ENCODE peak calls at places on chromosomes 11 and 22, in ten cellular contexts. One of them, this sample, is unnamed.
A peak's percentile ranks its signal among the peaks of the same experiment; 100 is the strongest.

GRCh38 chr22:36048911-36049677 is 20.5 kb upstream of the RBFOX2 start:
- DNase-seq in stimulated activated CD4-positive, alpha-beta T cell treated with anti-CD3 and anti-CD28 coated beads, Interleukin-2, amount 100 ng/mL, for 48 hours: no peak
- DNase-seq in AG04450: no peak
- DNase-seq in brain microvascular endothelial cell: peak; percentile 52
- DNase-seq in HAP-1: no peak
- DNase-seq in T-cell: no peak
- DNase-seq in stimulated activated naive CD8-positive, alpha-beta T cell treated with anti-CD3 and anti-CD28 coated beads, Interleukin-15, amount 100 ng/mL, for 72 hours: no peak
- DNase-seq in astrocyte of the spinal cord: no peak
- DNase-seq in COR-L47: no peak
- DNase-seq in activated CD4-positive, CD25-positive, alpha-beta regulatory T cell treated with anti-CD3 and anti-CD28 coated beads, Interleukin-2, amount 50 U/mL, for 16 hours: no peak
- DNase-seq in this sample: no peak

GRCh38 chr22:21764038-21764804 is 28.6 kb upstream of the YPEL1 start:
- DNase-seq in stimulated activated CD4-positive, alpha-beta T cell treated with anti-CD3 and anti-CD28 coated beads, Interleukin-2, amount 100 ng/mL, for 48 hours: no peak
- DNase-seq in AG04450: no peak
- DNase-seq in brain microvascular endothelial cell: no peak
- DNase-seq in HAP-1: no peak
- DNase-seq in T-cell: no peak
- DNase-seq in stimulated activated naive CD8-positive, alpha-beta T cell treated with anti-CD3 and anti-CD28 coated beads, Interleukin-15, amount 100 ng/mL, for 72 hours: no peak
- DNase-seq in astrocyte of the spinal cord: no peak
- DNase-seq in COR-L47: no peak
- DNase-seq in activated CD4-positive, CD25-positive, alpha-beta regulatory T cell treated with anti-CD3 and anti-CD28 coated beads, Interleukin-2, amount 50 U/mL, for 16 hours: no peak
- DNase-seq in this sample: no peak

GRCh38 chr22:20494978-20495860 is at the start of gene KLHL22:
- DNase-seq in stimulated activated CD4-positive, alpha-beta T cell treated with anti-CD3 and anti-CD28 coated beads, Interleukin-2, amount 100 ng/mL, for 48 hours: no peak
- DNase-seq in AG04450: no peak
- DNase-seq in brain microvascular endothelial cell: no peak
- DNase-seq in HAP-1: peak; percentile 17
- DNase-seq in T-cell: no peak
- DNase-seq in stimulated activated naive CD8-positive, alpha-beta T cell treated with anti-CD3 and anti-CD28 coated beads, Interleukin-15, amount 100 ng/mL, for 72 hours: peak; percentile 45
- DNase-seq in astrocyte of the spinal cord: peak; percentile 53
- DNase-seq in COR-L47: peak; percentile 42
- DNase-seq in activated CD4-positive, CD25-positive, alpha-beta regulatory T cell treated with anti-CD3 and anti-CD28 coated beads, Interleukin-2, amount 50 U/mL, for 16 hours: no peak
- DNase-seq in this sample: no peak

GRCh38 chr22:21102659-21103267 is 57.0 kb downstream of the LRRC74B start:
- DNase-seq in stimulated activated CD4-positive, alpha-beta T cell treated with anti-CD3 and anti-CD28 coated beads, Interleukin-2, amount 100 ng/mL, for 48 hours: peak; percentile 82
- DNase-seq in AG04450: no peak
- DNase-seq in brain microvascular endothelial cell: peak; percentile 45
- DNase-seq in HAP-1: peak; percentile 74
- DNase-seq in T-cell: peak; percentile 51
- DNase-seq in stimulated activated naive CD8-positive, alpha-beta T cell treated with anti-CD3 and anti-CD28 coated beads, Interleukin-15, amount 100 ng/mL, for 72 hours: peak; percentile 79
- DNase-seq in astrocyte of the spinal cord: peak; percentile 55
- DNase-seq in COR-L47: peak; percentile 49
- DNase-seq in activated CD4-positive, CD25-positive, alpha-beta regulatory T cell treated with anti-CD3 and anti-CD28 coated beads, Interleukin-2, amount 50 U/mL, for 16 hours: peak; percentile 46
- DNase-seq in this sample: peak; percentile 27

GRCh38 chr11:8631395-8632110 is 37.5 kb upstream of the STK33 start:
- DNase-seq in stimulated activated CD4-positive, alpha-beta T cell treated with anti-CD3 and anti-CD28 coated beads, Interleukin-2, amount 100 ng/mL, for 48 hours: no peak
- DNase-seq in AG04450: peak; percentile 77
- DNase-seq in brain microvascular endothelial cell: peak; percentile 87
- DNase-seq in HAP-1: no peak
- DNase-seq in T-cell: no peak
- DNase-seq in stimulated activated naive CD8-positive, alpha-beta T cell treated with anti-CD3 and anti-CD28 coated beads, Interleukin-15, amount 100 ng/mL, for 72 hours: no peak
- DNase-seq in astrocyte of the spinal cord: peak; percentile 87
- DNase-seq in COR-L47: no peak
- DNase-seq in activated CD4-positive, CD25-positive, alpha-beta regulatory T cell treated with anti-CD3 and anti-CD28 coated beads, Interleukin-2, amount 50 U/mL, for 16 hours: no peak
- DNase-seq in this sample: peak; percentile 54

GRCh38 chr11:129374993-129375721 is 491 bp upstream of the BARX2 start:
- DNase-seq in stimulated activated CD4-positive, alpha-beta T cell treated with anti-CD3 and anti-CD28 coated beads, Interleukin-2, amount 100 ng/mL, for 48 hours: peak; percentile 2
- DNase-seq in AG04450: no peak
- DNase-seq in brain microvascular endothelial cell: no peak
- DNase-seq in HAP-1: no peak
- DNase-seq in T-cell: no peak
- DNase-seq in stimulated activated naive CD8-positive, alpha-beta T cell treated with anti-CD3 and anti-CD28 coated beads, Interleukin-15, amount 100 ng/mL, for 72 hours: no peak
- DNase-seq in astrocyte of the spinal cord: peak; percentile 25
- DNase-seq in COR-L47: no peak
- DNase-seq in activated CD4-positive, CD25-positive, alpha-beta regulatory T cell treated with anti-CD3 and anti-CD28 coated beads, Interleukin-2, amount 50 U/mL, for 16 hours: no peak
- DNase-seq in this sample: no peak

GRCh38 chr22:30538280-30538679 is 8.3 kb downstream of the SEC14L6 start:
- DNase-seq in stimulated activated CD4-positive, alpha-beta T cell treated with anti-CD3 and anti-CD28 coated beads, Interleukin-2, amount 100 ng/mL, for 48 hours: no peak
- DNase-seq in AG04450: no peak
- DNase-seq in brain microvascular endothelial cell: peak; percentile 27
- DNase-seq in HAP-1: no peak
- DNase-seq in T-cell: no peak
- DNase-seq in stimulated activated naive CD8-positive, alpha-beta T cell treated with anti-CD3 and anti-CD28 coated beads, Interleukin-15, amount 100 ng/mL, for 72 hours: no peak
- DNase-seq in astrocyte of the spinal cord: peak; percentile 23
- DNase-seq in COR-L47: no peak
- DNase-seq in activated CD4-positive, CD25-positive, alpha-beta regulatory T cell treated with anti-CD3 and anti-CD28 coated beads, Interleukin-2, amount 50 U/mL, for 16 hours: no peak
- DNase-seq in this sample: no peak

GRCh38 chr11:394034-394857 is at the start of gene PKP3:
- DNase-seq in stimulated activated CD4-positive, alpha-beta T cell treated with anti-CD3 and anti-CD28 coated beads, Interleukin-2, amount 100 ng/mL, for 48 hours: no peak
- DNase-seq in AG04450: no peak
- DNase-seq in brain microvascular endothelial cell: peak; percentile 33
- DNase-seq in HAP-1: no peak
- DNase-seq in T-cell: no peak
- DNase-seq in stimulated activated naive CD8-positive, alpha-beta T cell treated with anti-CD3 and anti-CD28 coated beads, Interleukin-15, amount 100 ng/mL, for 72 hours: no peak
- DNase-seq in astrocyte of the spinal cord: peak; percentile 48
- DNase-seq in COR-L47: peak; percentile 43
- DNase-seq in activated CD4-positive, CD25-positive, alpha-beta regulatory T cell treated with anti-CD3 and anti-CD28 coated beads, Interleukin-2, amount 50 U/mL, for 16 hours: no peak
- DNase-seq in this sample: peak; percentile 40

GRCh38 chr22:19014886-19015285 is 78.8 kb upstream of the PRODH start:
- DNase-seq in stimulated activated CD4-positive, alpha-beta T cell treated with anti-CD3 and anti-CD28 coated beads, Interleukin-2, amount 100 ng/mL, for 48 hours: no peak
- DNase-seq in AG04450: no peak
- DNase-seq in brain microvascular endothelial cell: no peak
- DNase-seq in HAP-1: no peak
- DNase-seq in T-cell: no peak
- DNase-seq in stimulated activated naive CD8-positive, alpha-beta T cell treated with anti-CD3 and anti-CD28 coated beads, Interleukin-15, amount 100 ng/mL, for 72 hours: no peak
- DNase-seq in astrocyte of the spinal cord: no peak
- DNase-seq in COR-L47: no peak
- DNase-seq in activated CD4-positive, CD25-positive, alpha-beta regulatory T cell treated with anti-CD3 and anti-CD28 coated beads, Interleukin-2, amount 50 U/mL, for 16 hours: no peak
- DNase-seq in this sample: no peak

GRCh38 chr11:97965849-97966646 is 1054.7 kb upstream of the CNTN5 start:
- DNase-seq in stimulated activated CD4-positive, alpha-beta T cell treated with anti-CD3 and anti-CD28 coated beads, Interleukin-2, amount 100 ng/mL, for 48 hours: no peak
- DNase-seq in AG04450: peak; percentile 84
- DNase-seq in brain microvascular endothelial cell: peak; percentile 96
- DNase-seq in HAP-1: no peak
- DNase-seq in T-cell: no peak
- DNase-seq in stimulated activated naive CD8-positive, alpha-beta T cell treated with anti-CD3 and anti-CD28 coated beads, Interleukin-15, amount 100 ng/mL, for 72 hours: no peak
- DNase-seq in astrocyte of the spinal cord: peak; percentile 93
- DNase-seq in COR-L47: no peak
- DNase-seq in activated CD4-positive, CD25-positive, alpha-beta regulatory T cell treated with anti-CD3 and anti-CD28 coated beads, Interleukin-2, amount 50 U/mL, for 16 hours: no peak
- DNase-seq in this sample: peak; percentile 87

GRCh38 chr11:83007909-83008580 is 63.7 kb downstream of the RAB30 start:
- DNase-seq in stimulated activated CD4-positive, alpha-beta T cell treated with anti-CD3 and anti-CD28 coated beads, Interleukin-2, amount 100 ng/mL, for 48 hours: no peak
- DNase-seq in AG04450: no peak
- DNase-seq in brain microvascular endothelial cell: peak; percentile 45
- DNase-seq in HAP-1: no peak
- DNase-seq in T-cell: no peak
- DNase-seq in stimulated activated naive CD8-positive, alpha-beta T cell treated with anti-CD3 and anti-CD28 coated beads, Interleukin-15, amount 100 ng/mL, for 72 hours: no peak
- DNase-seq in astrocyte of the spinal cord: no peak
- DNase-seq in COR-L47: peak; percentile 50
- DNase-seq in activated CD4-positive, CD25-positive, alpha-beta regulatory T cell treated with anti-CD3 and anti-CD28 coated beads, Interleukin-2, amount 50 U/mL, for 16 hours: no peak
- DNase-seq in this sample: no peak

GRCh38 chr22:48856308-48856615 is 971.4 kb downstream of the BRD1 start:
- DNase-seq in stimulated activated CD4-positive, alpha-beta T cell treated with anti-CD3 and anti-CD28 coated beads, Interleukin-2, amount 100 ng/mL, for 48 hours: no peak
- DNase-seq in AG04450: no peak
- DNase-seq in brain microvascular endothelial cell: no peak
- DNase-seq in HAP-1: no peak
- DNase-seq in T-cell: no peak
- DNase-seq in stimulated activated naive CD8-positive, alpha-beta T cell treated with anti-CD3 and anti-CD28 coated beads, Interleukin-15, amount 100 ng/mL, for 72 hours: no peak
- DNase-seq in astrocyte of the spinal cord: no peak
- DNase-seq in COR-L47: no peak
- DNase-seq in activated CD4-positive, CD25-positive, alpha-beta regulatory T cell treated with anti-CD3 and anti-CD28 coated beads, Interleukin-2, amount 50 U/mL, for 16 hours: no peak
- DNase-seq in this sample: no peak

GRCh38 chr22:46969961-46970360 is 207.5 kb downstream of the TBC1D22A start:
- DNase-seq in stimulated activated CD4-positive, alpha-beta T cell treated with anti-CD3 and anti-CD28 coated beads, Interleukin-2, amount 100 ng/mL, for 48 hours: no peak
- DNase-seq in AG04450: no peak
- DNase-seq in brain microvascular endothelial cell: no peak
- DNase-seq in HAP-1: no peak
- DNase-seq in T-cell: no peak
- DNase-seq in stimulated activated naive CD8-positive, alpha-beta T cell treated with anti-CD3 and anti-CD28 coated beads, Interleukin-15, amount 100 ng/mL, for 72 hours: no peak
- DNase-seq in astrocyte of the spinal cord: no peak
- DNase-seq in COR-L47: no peak
- DNase-seq in activated CD4-positive, CD25-positive, alpha-beta regulatory T cell treated with anti-CD3 and anti-CD28 coated beads, Interleukin-2, amount 50 U/mL, for 16 hours: no peak
- DNase-seq in this sample: no peak

GRCh38 chr11:102989379-102990047 is 34.0 kb upstream of the MMP13 start:
- DNase-seq in stimulated activated CD4-positive, alpha-beta T cell treated with anti-CD3 and anti-CD28 coated beads, Interleukin-2, amount 100 ng/mL, for 48 hours: no peak
- DNase-seq in AG04450: no peak
- DNase-seq in brain microvascular endothelial cell: peak; percentile 32
- DNase-seq in HAP-1: no peak
- DNase-seq in T-cell: no peak
- DNase-seq in stimulated activated naive CD8-positive, alpha-beta T cell treated with anti-CD3 and anti-CD28 coated beads, Interleukin-15, amount 100 ng/mL, for 72 hours: no peak
- DNase-seq in astrocyte of the spinal cord: peak; percentile 42
- DNase-seq in COR-L47: no peak
- DNase-seq in activated CD4-positive, CD25-positive, alpha-beta regulatory T cell treated with anti-CD3 and anti-CD28 coated beads, Interleukin-2, amount 50 U/mL, for 16 hours: no peak
- DNase-seq in this sample: no peak

GRCh38 chr11:63592975-63593395 is 21.2 kb downstream of the PLAAT3 start:
- DNase-seq in stimulated activated CD4-positive, alpha-beta T cell treated with anti-CD3 and anti-CD28 coated beads, Interleukin-2, amount 100 ng/mL, for 48 hours: no peak
- DNase-seq in AG04450: no peak
- DNase-seq in brain microvascular endothelial cell: peak; percentile 47
- DNase-seq in HAP-1: no peak
- DNase-seq in T-cell: no peak
- DNase-seq in stimulated activated naive CD8-positive, alpha-beta T cell treated with anti-CD3 and anti-CD28 coated beads, Interleukin-15, amount 100 ng/mL, for 72 hours: no peak
- DNase-seq in astrocyte of the spinal cord: peak; percentile 30
- DNase-seq in COR-L47: peak; percentile 36
- DNase-seq in activated CD4-positive, CD25-positive, alpha-beta regulatory T cell treated with anti-CD3 and anti-CD28 coated beads, Interleukin-2, amount 50 U/mL, for 16 hours: no peak
- DNase-seq in this sample: no peak

GRCh38 chr11:128324051-128324481 is 263.3 kb downstream of the ETS1 start:
- DNase-seq in stimulated activated CD4-positive, alpha-beta T cell treated with anti-CD3 and anti-CD28 coated beads, Interleukin-2, amount 100 ng/mL, for 48 hours: no peak
- DNase-seq in AG04450: no peak
- DNase-seq in brain microvascular endothelial cell: no peak
- DNase-seq in HAP-1: no peak
- DNase-seq in T-cell: peak; percentile 56
- DNase-seq in stimulated activated naive CD8-positive, alpha-beta T cell treated with anti-CD3 and anti-CD28 coated beads, Interleukin-15, amount 100 ng/mL, for 72 hours: peak; percentile 75
- DNase-seq in astrocyte of the spinal cord: no peak
- DNase-seq in COR-L47: no peak
- DNase-seq in activated CD4-positive, CD25-positive, alpha-beta regulatory T cell treated with anti-CD3 and anti-CD28 coated beads, Interleukin-2, amount 50 U/mL, for 16 hours: no peak
- DNase-seq in this sample: no peak

GRCh38 chr11:4068962-4069361 is 25.6 kb upstream of the RRM1 start:
- DNase-seq in stimulated activated CD4-positive, alpha-beta T cell treated with anti-CD3 and anti-CD28 coated beads, Interleukin-2, amount 100 ng/mL, for 48 hours: no peak
- DNase-seq in AG04450: no peak
- DNase-seq in brain microvascular endothelial cell: no peak
- DNase-seq in HAP-1: no peak
- DNase-seq in T-cell: no peak
- DNase-seq in stimulated activated naive CD8-positive, alpha-beta T cell treated with anti-CD3 and anti-CD28 coated beads, Interleukin-15, amount 100 ng/mL, for 72 hours: no peak
- DNase-seq in astrocyte of the spinal cord: no peak
- DNase-seq in COR-L47: no peak
- DNase-seq in activated CD4-positive, CD25-positive, alpha-beta regulatory T cell treated with anti-CD3 and anti-CD28 coated beads, Interleukin-2, amount 50 U/mL, for 16 hours: no peak
- DNase-seq in this sample: no peak

GRCh38 chr22:40973144-40973543 is 22.0 kb downstream of the RBX1 start:
- DNase-seq in stimulated activated CD4-positive, alpha-beta T cell treated with anti-CD3 and anti-CD28 coated beads, Interleukin-2, amount 100 ng/mL, for 48 hours: no peak
- DNase-seq in AG04450: no peak
- DNase-seq in brain microvascular endothelial cell: no peak
- DNase-seq in HAP-1: no peak
- DNase-seq in T-cell: no peak
- DNase-seq in stimulated activated naive CD8-positive, alpha-beta T cell treated with anti-CD3 and anti-CD28 coated beads, Interleukin-15, amount 100 ng/mL, for 72 hours: no peak
- DNase-seq in astrocyte of the spinal cord: no peak
- DNase-seq in COR-L47: no peak
- DNase-seq in activated CD4-positive, CD25-positive, alpha-beta regulatory T cell treated with anti-CD3 and anti-CD28 coated beads, Interleukin-2, amount 50 U/mL, for 16 hours: no peak
- DNase-seq in this sample: no peak

GRCh38 chr11:16001044-16001568 is 355.2 kb downstream of the SOX6 start:
- DNase-seq in stimulated activated CD4-positive, alpha-beta T cell treated with anti-CD3 and anti-CD28 coated beads, Interleukin-2, amount 100 ng/mL, for 48 hours: no peak
- DNase-seq in AG04450: no peak
- DNase-seq in brain microvascular endothelial cell: no peak
- DNase-seq in HAP-1: no peak
- DNase-seq in T-cell: no peak
- DNase-seq in stimulated activated naive CD8-positive, alpha-beta T cell treated with anti-CD3 and anti-CD28 coated beads, Interleukin-15, amount 100 ng/mL, for 72 hours: no peak
- DNase-seq in astrocyte of the spinal cord: no peak
- DNase-seq in COR-L47: no peak
- DNase-seq in activated CD4-positive, CD25-positive, alpha-beta regulatory T cell treated with anti-CD3 and anti-CD28 coated beads, Interleukin-2, amount 50 U/mL, for 16 hours: no peak
- DNase-seq in this sample: no peak

GRCh38 chr22:29998627-29999026 is 81.6 kb upstream of the HORMAD2 start:
- DNase-seq in stimulated activated CD4-positive, alpha-beta T cell treated with anti-CD3 and anti-CD28 coated beads, Interleukin-2, amount 100 ng/mL, for 48 hours: no peak
- DNase-seq in AG04450: no peak
- DNase-seq in brain microvascular endothelial cell: no peak
- DNase-seq in HAP-1: peak; percentile 39
- DNase-seq in T-cell: no peak
- DNase-seq in stimulated activated naive CD8-positive, alpha-beta T cell treated with anti-CD3 and anti-CD28 coated beads, Interleukin-15, amount 100 ng/mL, for 72 hours: no peak
- DNase-seq in astrocyte of the spinal cord: no peak
- DNase-seq in COR-L47: no peak
- DNase-seq in activated CD4-positive, CD25-positive, alpha-beta regulatory T cell treated with anti-CD3 and anti-CD28 coated beads, Interleukin-2, amount 50 U/mL, for 16 hours: no peak
- DNase-seq in this sample: no peak

This sample was measured in stromal cell of bone marrow.